ENCODE peak calls at places on chromosome 14, in eight cellular contexts. One of them, this sample, is unnamed. For H3K4me1, the result is how much of the 10 kb centered on the place peaks cover.

GRCh38 chr14:69711065-69711464 is 55.9 kb upstream of the SRSF5 start:
- DNase-seq in tibial nerve: no peak
- DNase-seq in CD8-positive, alpha-beta memory T cell: no peak
- DNase-seq in PC-9: no peak
- DNase-seq in K562: no peak
- DNase-seq in fibroblast of lung: peak
- DNase-seq in mesendoderm: no peak
- DNase-seq in A549: no peak
- DNase-seq in this sample: peak

GRCh38 chr14:21039585-21040369 is 2.4 kb upstream of the RNASE7 start:
- DNase-seq in K562: no peak
- DNase-seq in fibroblast of lung: peak
- DNase-seq in A549: peak
- DNase-seq in CD8-positive, alpha-beta memory T cell: peak
- DNase-seq in PC-9: peak
- DNase-seq in mesendoderm: peak
- DNase-seq in tibial nerve: no peak
- DNase-seq in this sample: peak

GRCh38 chr14:71776463-71777359 is 155.5 kb upstream of the RGS6 start:
- DNase-seq in PC-9: no peak
- DNase-seq in fibroblast of lung: no peak
- DNase-seq in mesendoderm: peak
- DNase-seq in A549: no peak
- DNase-seq in K562: no peak
- DNase-seq in tibial nerve: no peak
- DNase-seq in CD8-positive, alpha-beta memory T cell: no peak
- DNase-seq in this sample: no peak

GRCh38 chr14:30581283-30581625 is 22.3 kb downstream of the G2E3 start:
- DNase-seq in K562: no peak
- DNase-seq in fibroblast of lung: no peak
- DNase-seq in A549: no peak
- DNase-seq in PC-9: no peak
- DNase-seq in tibial nerve: no peak
- DNase-seq in mesendoderm: no peak
- DNase-seq in CD8-positive, alpha-beta memory T cell: no peak
- DNase-seq in this sample: no peak

GRCh38 chr14:79528843-79529405 is 682.4 kb downstream of the DIO2 start:
- DNase-seq in K562: no peak
- DNase-seq in CD8-positive, alpha-beta memory T cell: no peak
- DNase-seq in tibial nerve: no peak
- DNase-seq in A549: no peak
- DNase-seq in mesendoderm: no peak
- DNase-seq in fibroblast of lung: no peak
- DNase-seq in PC-9: no peak
- DNase-seq in this sample: no peak

GRCh38 chr14:67675219-67675582 is 769 bp upstream of the VTI1B start:
- DNase-seq in CD8-positive, alpha-beta memory T cell: no peak
- DNase-seq in fibroblast of lung: no peak
- DNase-seq in A549: no peak
- DNase-seq in mesendoderm: peak
- DNase-seq in tibial nerve: no peak
- DNase-seq in K562: no peak
- DNase-seq in PC-9: no peak
- DNase-seq in this sample: no peak

GRCh38 chr14:102923201-102923919 is 897 bp downstream of the AMN start:
- DNase-seq in PC-9: no peak
- DNase-seq in mesendoderm: no peak
- DNase-seq in K562: no peak
- DNase-seq in fibroblast of lung: no peak
- DNase-seq in tibial nerve: no peak
- DNase-seq in CD8-positive, alpha-beta memory T cell: no peak
- DNase-seq in A549: no peak
- DNase-seq in this sample: no peak

GRCh38 chr14:63163306-63163705 is 40.9 kb upstream of the RHOJ start:
- DNase-seq in mesendoderm: no peak
- DNase-seq in A549: no peak
- DNase-seq in PC-9: no peak
- DNase-seq in K562: no peak
- DNase-seq in fibroblast of lung: no peak
- DNase-seq in tibial nerve: no peak
- DNase-seq in CD8-positive, alpha-beta memory T cell: no peak
- DNase-seq in this sample: no peak

GRCh38 chr14:69535230-69535848 is 39.3 kb downstream of the CCDC177 start:
- DNase-seq in K562: peak
- DNase-seq in A549: peak
- DNase-seq in CD8-positive, alpha-beta memory T cell: no peak
- DNase-seq in tibial nerve: no peak
- DNase-seq in mesendoderm: peak
- DNase-seq in fibroblast of lung: peak
- DNase-seq in PC-9: peak
- DNase-seq in this sample: peak

GRCh38 chr14:59918824-59919581 is 941 bp upstream of the LRRC9 start:
- DNase-seq in K562: peak
- DNase-seq in PC-9: no peak
- DNase-seq in fibroblast of lung: peak
- DNase-seq in CD8-positive, alpha-beta memory T cell: no peak
- DNase-seq in mesendoderm: peak
- DNase-seq in A549: peak
- DNase-seq in tibial nerve: no peak
- DNase-seq in this sample: peak

GRCh38 chr14:67583711-67584644 is 16.1 kb downstream of the PIGH start:
- DNase-seq in CD8-positive, alpha-beta memory T cell: peak
- DNase-seq in A549: peak
- DNase-seq in fibroblast of lung: peak
- DNase-seq in PC-9: peak
- DNase-seq in mesendoderm: peak
- DNase-seq in K562: peak
- DNase-seq in tibial nerve: no peak
- DNase-seq in this sample: peak

GRCh38 chr14:32559048-32559447 is 229.9 kb downstream of the AKAP6 start:
- DNase-seq in K562: no peak
- DNase-seq in mesendoderm: no peak
- DNase-seq in PC-9: no peak
- DNase-seq in tibial nerve: no peak
- DNase-seq in A549: no peak
- DNase-seq in CD8-positive, alpha-beta memory T cell: no peak
- DNase-seq in fibroblast of lung: no peak
- DNase-seq in this sample: no peak

GRCh38 chr14:86943391-86944365 is 1049.3 kb downstream of the GALC start:
- DNase-seq in PC-9: no peak
- DNase-seq in tibial nerve: no peak
- DNase-seq in fibroblast of lung: no peak
- DNase-seq in A549: no peak
- DNase-seq in K562: no peak
- DNase-seq in CD8-positive, alpha-beta memory T cell: no peak
- DNase-seq in mesendoderm: no peak
- DNase-seq in this sample: no peak

GRCh38 chr14:61337893-61338292 is 16.5 kb downstream of the PRKCH start:
- DNase-seq in CD8-positive, alpha-beta memory T cell: peak
- DNase-seq in PC-9: no peak
- DNase-seq in K562: no peak
- DNase-seq in fibroblast of lung: no peak
- DNase-seq in mesendoderm: no peak
- DNase-seq in tibial nerve: no peak
- DNase-seq in A549: no peak
- DNase-seq in this sample: no peak

GRCh38 chr14:61341275-61342210 is 20.2 kb downstream of the PRKCH start:
- DNase-seq in mesendoderm: no peak
- DNase-seq in K562: no peak
- DNase-seq in CD8-positive, alpha-beta memory T cell: no peak
- DNase-seq in fibroblast of lung: no peak
- DNase-seq in A549: no peak
- DNase-seq in PC-9: no peak
- DNase-seq in tibial nerve: no peak
- DNase-seq in this sample: no peak

GRCh38 chr14:61335049-61335448 is 13.7 kb downstream of the PRKCH start:
- DNase-seq in K562: no peak
- DNase-seq in fibroblast of lung: no peak
- DNase-seq in tibial nerve: no peak
- DNase-seq in CD8-positive, alpha-beta memory T cell: peak
- DNase-seq in PC-9: no peak
- DNase-seq in mesendoderm: no peak
- DNase-seq in A549: no peak
- DNase-seq in this sample: no peak

GRCh38 chr14:61335876-61336275 is 14.5 kb downstream of the PRKCH start:
- DNase-seq in mesendoderm: no peak
- DNase-seq in K562: no peak
- DNase-seq in PC-9: no peak
- DNase-seq in A549: no peak
- DNase-seq in tibial nerve: no peak
- DNase-seq in CD8-positive, alpha-beta memory T cell: peak
- DNase-seq in fibroblast of lung: no peak
- DNase-seq in this sample: no peak

GRCh38 chr14:61338457-61338856 is 17.1 kb downstream of the PRKCH start:
- DNase-seq in A549: no peak
- DNase-seq in CD8-positive, alpha-beta memory T cell: no peak
- DNase-seq in PC-9: no peak
- DNase-seq in fibroblast of lung: no peak
- DNase-seq in K562: no peak
- DNase-seq in mesendoderm: no peak
- DNase-seq in tibial nerve: no peak
- DNase-seq in this sample: no peak
- H3K27ac ChIP-seq in A549: no peak
- H3K27ac ChIP-seq in CD8-positive, alpha-beta memory T cell: peak
- H3K27ac ChIP-seq in PC-9: no peak
- H3K27ac ChIP-seq in fibroblast of lung: no peak
- H3K27ac ChIP-seq in K562: no peak
- H3K27ac ChIP-seq in mesendoderm: no peak
- H3K27ac ChIP-seq in tibial nerve: no peak
- H3K27ac ChIP-seq in this sample: peak

DNA sequence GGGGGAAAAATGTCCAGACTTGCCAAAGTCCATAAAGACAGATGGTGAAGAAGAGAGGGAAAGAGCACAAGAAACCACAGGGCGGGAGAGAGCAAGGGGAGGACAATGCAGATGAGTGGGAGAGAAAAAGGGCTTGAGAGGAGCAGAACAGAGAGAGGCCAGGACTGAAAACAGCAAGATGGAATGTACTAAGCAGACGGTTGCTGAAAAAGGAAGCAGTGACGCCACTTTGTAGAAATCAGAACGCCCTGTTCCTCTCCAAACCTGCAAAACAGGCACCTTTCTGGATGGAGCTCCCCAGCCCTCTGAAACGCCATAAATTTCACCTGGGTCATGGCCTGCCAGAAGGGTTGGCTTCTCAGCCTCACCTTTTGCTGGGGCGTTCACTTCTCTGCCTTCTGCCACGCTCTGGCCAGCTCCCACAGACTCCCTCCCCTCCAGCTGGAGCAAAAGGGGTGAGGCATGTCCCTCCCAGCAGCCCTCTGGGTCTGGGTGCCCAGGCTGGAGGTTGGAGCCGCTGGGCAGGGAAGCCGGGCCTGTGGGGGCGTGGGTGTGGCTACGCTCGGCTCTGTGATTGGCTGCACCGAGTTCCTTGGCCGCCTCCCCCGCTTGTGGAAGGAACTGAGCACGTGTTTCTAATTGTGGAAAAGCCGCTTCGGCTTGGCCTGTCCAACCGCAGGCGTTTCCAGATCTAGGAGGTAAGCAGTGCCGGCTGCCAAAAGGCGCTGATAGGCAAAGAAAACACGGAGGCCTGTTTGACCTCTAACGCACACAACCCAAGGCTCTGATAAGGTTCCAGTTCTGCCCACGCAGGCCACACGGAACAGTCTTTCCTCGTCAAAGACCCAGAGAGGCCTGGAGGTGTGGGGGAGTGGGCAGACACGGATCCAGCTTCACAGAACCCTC is 29.3 kb downstream of the SLC7A8 start:
- DNase-seq in tibial nerve: peak
- DNase-seq in fibroblast of lung: peak
- DNase-seq in mesendoderm: peak
- DNase-seq in K562: peak
- DNase-seq in PC-9: peak
- DNase-seq in CD8-positive, alpha-beta memory T cell: no peak
- DNase-seq in A549: no peak
- DNase-seq in this sample: peak
- H3K4me3 ChIP-seq in tibial nerve: peak
- H3K4me3 ChIP-seq in fibroblast of lung: no peak
- H3K4me3 ChIP-seq in mesendoderm: no peak
- H3K4me3 ChIP-seq in K562: peak
- H3K4me3 ChIP-seq in PC-9: no peak
- H3K4me3 ChIP-seq in CD8-positive, alpha-beta memory T cell: no peak
- H3K4me3 ChIP-seq in A549: no peak
- H3K4me3 ChIP-seq in this sample: no peak

GRCh38 chr14:93146119-93146518 is 30.4 kb upstream of the ITPK1 start:
- DNase-seq in tibial nerve: no peak
- DNase-seq in mesendoderm: no peak
- DNase-seq in PC-9: no peak
- DNase-seq in K562: no peak
- DNase-seq in CD8-positive, alpha-beta memory T cell: no peak
- DNase-seq in fibroblast of lung: no peak
- DNase-seq in A549: no peak
- DNase-seq in this sample: no peak
- H3K4me1 ChIP-seq in tibial nerve: under half
- H3K4me1 ChIP-seq in mesendoderm: under half
- H3K4me1 ChIP-seq in PC-9: under half
- H3K4me1 ChIP-seq in K562: under half
- H3K4me1 ChIP-seq in CD8-positive, alpha-beta memory T cell: under half
- H3K4me1 ChIP-seq in fibroblast of lung: under half
- H3K4me1 ChIP-seq in A549: under half
- H3K4me1 ChIP-seq in this sample: under half

GRCh38 chr14:34461334-34462131 is 507 bp downstream of the SPTSSA start:
- DNase-seq in tibial nerve: peak
- DNase-seq in CD8-positive, alpha-beta memory T cell: peak
- DNase-seq in mesendoderm: peak
- DNase-seq in K562: peak
- DNase-seq in A549: peak
- DNase-seq in fibroblast of lung: peak
- DNase-seq in PC-9: peak
- DNase-seq in this sample: peak

GRCh38 chr14:34460295-34460694 is 1.7 kb downstream of the SPTSSA start:
- DNase-seq in mesendoderm: no peak
- DNase-seq in CD8-positive, alpha-beta memory T cell: no peak
- DNase-seq in A549: no peak
- DNase-seq in K562: no peak
- DNase-seq in fibroblast of lung: no peak
- DNase-seq in PC-9: no peak
- DNase-seq in tibial nerve: no peak
- DNase-seq in this sample: no peak

GRCh38 chr14:34462132-34462893 is at the start of gene SPTSSA:
- DNase-seq in tibial nerve: peak
- DNase-seq in fibroblast of lung: peak
- DNase-seq in K562: peak
- DNase-seq in A549: peak
- DNase-seq in CD8-positive, alpha-beta memory T cell: peak
- DNase-seq in mesendoderm: peak
- DNase-seq in PC-9: peak
- DNase-seq in this sample: peak

GRCh38 chr14:34463598-34463961 is 1.5 kb upstream of the SPTSSA start:
- DNase-seq in PC-9: no peak
- DNase-seq in CD8-positive, alpha-beta memory T cell: no peak
- DNase-seq in fibroblast of lung: no peak
- DNase-seq in A549: no peak
- DNase-seq in K562: no peak
- DNase-seq in mesendoderm: no peak
- DNase-seq in tibial nerve: no peak
- DNase-seq in this sample: no peak

GRCh38 chr14:34460841-34461240 is 1.2 kb downstream of the SPTSSA start:
- DNase-seq in mesendoderm: peak
- DNase-seq in PC-9: no peak
- DNase-seq in K562: no peak
- DNase-seq in tibial nerve: no peak
- DNase-seq in fibroblast of lung: peak
- DNase-seq in CD8-positive, alpha-beta memory T cell: no peak
- DNase-seq in A549: no peak
- DNase-seq in this sample: peak
- H3K27ac ChIP-seq in mesendoderm: no peak
- H3K27ac ChIP-seq in PC-9: no peak
- H3K27ac ChIP-seq in K562: peak
- H3K27ac ChIP-seq in tibial nerve: peak
- H3K27ac ChIP-seq in fibroblast of lung: peak
- H3K27ac ChIP-seq in CD8-positive, alpha-beta memory T cell: no peak
- H3K27ac ChIP-seq in A549: peak
- H3K27ac ChIP-seq in this sample: peak